ENCODE peak calls at places on chromosomes 7 and 10, in five cellular contexts. D, M, B, S and O are unnamed samples.

GRCh38 chr10:99115703-99116102 is 119.9 kb downstream of the HPSE2 start:
- DNase-seq in D (no peak), B (no peak), S (no peak), M (no peak), O (no peak)

GRCh38 chr7:41869091-41869490 is 166.2 kb upstream of the INHBA start:
- DNase-seq in S (no peak), D (no peak), M (no peak), B (no peak), O (no peak)

GRCh38 chr7:141484907-141485306 is 66.3 kb upstream of the AGK start:
- DNase-seq in B (no peak), D (no peak), M (no peak), S (no peak), O (no peak)

GRCh38 chr10:90326498-90327267 is 531.2 kb downstream of the HTR7 start:
- DNase-seq in B (no peak), S (no peak), D (no peak), M (no peak), O (no peak)

GRCh38 chr7:47100815-47101435 is 481.0 kb downstream of the TNS3 start:
- DNase-seq in M (peak), B (peak), D (no peak), S (no peak), O (no peak)

GRCh38 chr7:2641406-2642393 is 9.9 kb downstream of the TTYH3 start:
- DNase-seq in M (peak), D (no peak), S (no peak), B (peak), O (peak)

GRCh38 chr10:103397191-103397825 is 882 bp downstream of the PDCD11 start:
- DNase-seq in B (no peak), D (no peak), S (no peak), M (no peak), O (no peak)

GRCh38 chr10:29761916-29762315 is 127.1 kb upstream of the SVIL start:
- DNase-seq in M (no peak), B (no peak), D (no peak), S (no peak), O (no peak)

GRCh38 chr7:123537026-123537642 is 2.7 kb upstream of the IQUB start:
- DNase-seq in M (no peak), B (no peak), S (no peak), D (peak), O (no peak)

GRCh38 chr7:81627565-81628287 is 142.1 kb downstream of the HGF start:
- DNase-seq in S (no peak), B (no peak), D (no peak), M (no peak), O (no peak)

GRCh38 chr7:134126126-134126525 is 1.0 kb upstream of the LRGUK start:
- DNase-seq in D (no peak), M (no peak), B (no peak), S (no peak), O (no peak)

GRCh38 chr10:42523098-42523497 is 115.3 kb downstream of the ZNF33B start:
- DNase-seq in D (no peak), S (no peak), B (no peak), M (no peak), O (no peak)